ENCODE peak calls at places on chromosomes 6 and 20, in seven cellular contexts. V, Z, M, D, H, T and S are unnamed samples.
A peak's percentile ranks its signal among the peaks of the same experiment; 100 is the strongest.

GRCh38 chr6:137890983-137891537 is 24.0 kb downstream of the TNFAIP3 start:
- DNase-seq in V (no peak), Z (no peak), M (no peak), D (no peak), H (no peak), T (no peak), S (no peak)

GRCh38 chr6:42627674-42628073 is 63.8 kb downstream of the UBR2 start:
- DNase-seq in V (no peak), Z (no peak), M (no peak), D (no peak), H (no peak), T (no peak), S (no peak)

GRCh38 chr6:90110971-90111370 is 185.7 kb downstream of the BACH2 start:
- DNase-seq in V (no peak), Z (no peak), M (no peak), D (no peak), H (no peak), T (peak; percentile 62), S (no peak)

GRCh38 chr20:49699200-49699992 is 14.3 kb downstream of the B4GALT5 start:
- DNase-seq in V (no peak), Z (peak; percentile 93), M (peak; percentile 67), D (no peak), H (no peak), T (no peak), S (no peak)

GRCh38 chr6:137913996-137914529 is 47.0 kb downstream of the TNFAIP3 start:
- DNase-seq in V (no peak), Z (no peak), M (no peak), D (no peak), H (no peak), T (no peak), S (no peak)

GRCh38 chr6:37897321-37897720 is 77.8 kb downstream of the ZFAND3 start:
- DNase-seq in V (no peak), Z (peak; percentile 58), M (peak; percentile 60), D (no peak), H (no peak), T (no peak), S (no peak)

GRCh38 chr20:32626859-32627636 is 41.9 kb upstream of the NOL4L start:
- DNase-seq in V (no peak), Z (no peak), M (no peak), D (no peak), H (no peak), T (no peak), S (no peak)

GRCh38 chr6:47133230-47134000 is 91.3 kb upstream of the ADGRF1 start:
- DNase-seq in V (no peak), Z (no peak), M (no peak), D (no peak), H (no peak), T (no peak), S (no peak)

GRCh38 chr20:57686931-57687652 is 22.7 kb downstream of the PMEPA1 start:
- DNase-seq in V (no peak), Z (peak; percentile 77), M (no peak), D (no peak), H (no peak), T (no peak), S (no peak)

GRCh38 chr20:46458891-46459750 is 52.7 kb upstream of the ELMO2 start:
- DNase-seq in V (peak; percentile 75), Z (peak; percentile 18), M (no peak), D (no peak), H (no peak), T (no peak), S (peak; percentile 83)

GRCh38 chr6:130376921-130377320 is 11.1 kb downstream of the TMEM200A start:
- DNase-seq in V (no peak), Z (no peak), M (no peak), D (no peak), H (no peak), T (no peak), S (no peak)

GRCh38 chr20:46894971-46895905 is 595 bp downstream of the EYA2 start:
- DNase-seq in V (no peak), Z (peak; percentile 25), M (peak; percentile 68), D (no peak), H (no peak), T (no peak), S (peak; percentile 71)

GRCh38 chr6:40585661-40586269 is 1.4 kb downstream of the LRFN2 start:
- DNase-seq in V (no peak), Z (no peak), M (no peak), D (no peak), H (no peak), T (no peak), S (no peak)

GRCh38 chr6:84220809-84221409 is 6.5 kb downstream of the CEP162 start:
- DNase-seq in V (no peak), Z (peak; percentile 11), M (peak; percentile 36), D (no peak), H (no peak), T (no peak), S (no peak)

GRCh38 chr6:11509471-11509870 is 28.1 kb upstream of the TMEM170B start:
- DNase-seq in V (no peak), Z (no peak), M (no peak), D (no peak), H (no peak), T (no peak), S (no peak)

GRCh38 chr6:11515773-11516172 is 21.8 kb upstream of the TMEM170B start:
- DNase-seq in V (no peak), Z (no peak), M (no peak), D (no peak), H (no peak), T (no peak), S (no peak)

GRCh38 chr6:11514672-11515071 is 22.9 kb upstream of the TMEM170B start:
- DNase-seq in V (no peak), Z (no peak), M (no peak), D (no peak), H (peak; percentile 9), T (no peak), S (no peak)
- H3K27ac ChIP-seq in V (no peak overlapping the region), Z (no peak overlapping the region), M (no peak overlapping the region), D (no peak overlapping the region), H (no peak overlapping the region), T (no peak overlapping the region), S (no peak overlapping the region)

DNA sequence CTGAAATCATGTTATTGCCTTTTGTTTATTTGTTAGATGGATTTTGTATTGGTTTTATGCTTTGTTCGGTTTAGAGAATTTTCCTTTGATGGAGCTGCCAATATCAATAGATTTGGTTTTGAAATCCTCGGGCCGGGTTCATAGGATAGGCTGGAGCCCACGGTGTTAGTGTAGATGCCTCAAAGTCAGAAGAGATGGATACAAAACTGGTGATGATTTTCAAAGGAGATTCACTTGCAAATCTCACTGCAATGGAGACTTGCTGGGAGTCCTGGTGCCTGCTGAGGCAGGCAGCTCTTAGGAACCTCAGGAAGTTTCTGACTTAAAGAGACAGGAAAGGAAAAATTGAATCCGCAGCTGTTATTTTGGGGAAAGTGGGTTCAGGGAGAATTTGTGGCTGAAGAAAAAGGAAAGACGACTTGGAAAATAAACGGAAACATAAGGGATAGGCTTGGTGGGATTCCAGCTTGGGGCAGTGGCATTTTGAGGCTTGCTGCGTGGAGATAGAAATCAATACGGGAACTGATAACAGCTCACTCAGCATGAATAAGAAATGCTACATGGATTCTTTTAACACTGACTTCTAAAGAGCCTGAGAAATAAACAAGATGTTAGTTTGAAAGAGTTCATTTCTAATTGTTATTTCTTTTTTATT is 241.6 kb downstream of the PHACTR1 start:
- DNase-seq in V (no peak), Z (no peak), M (no peak), D (no peak), H (no peak), T (no peak), S (no peak)
- H3K27ac ChIP-seq in V (peak overlapping the region; percentile 70), Z (no peak overlapping the region), M (no peak overlapping the region), D (no peak overlapping the region), H (no peak overlapping the region), T (no peak overlapping the region), S (peak overlapping the region; percentile 74)

GRCh38 chr6:83069633-83070032 is 2.2 kb downstream of the DOP1A start:
- DNase-seq in V (no peak), Z (no peak), M (no peak), D (no peak), H (no peak), T (no peak), S (no peak)
- H3K27ac ChIP-seq in V (no peak overlapping the region), Z (peak overlapping the region; percentile 65), M (no peak overlapping the region), D (no peak overlapping the region), H (no peak overlapping the region), T (no peak overlapping the region), S (no peak overlapping the region)

GRCh38 chr6:155782739-155783459 is 327.3 kb upstream of the NOX3 start:
- DNase-seq in V (no peak), Z (no peak), M (peak; percentile 94), D (peak; percentile 65), H (no peak), T (no peak), S (no peak)

GRCh38 chr6:155778336-155778735 is 322.7 kb upstream of the NOX3 start:
- DNase-seq in V (no peak), Z (no peak), M (no peak), D (no peak), H (no peak), T (no peak), S (no peak)

GRCh38 chr6:155786528-155786927 is 330.9 kb upstream of the NOX3 start:
- DNase-seq in V (no peak), Z (no peak), M (no peak), D (no peak), H (no peak), T (no peak), S (no peak)

GRCh38 chr6:155779421-155779820 is 323.8 kb upstream of the NOX3 start:
- DNase-seq in V (no peak), Z (no peak), M (no peak), D (no peak), H (no peak), T (no peak), S (no peak)

GRCh38 chr6:155782320-155782730 is 326.7 kb upstream of the NOX3 start:
- DNase-seq in V (no peak), Z (peak; percentile 97), M (peak; percentile 99), D (peak; percentile 87), H (no peak), T (no peak), S (no peak)
- H3K27ac ChIP-seq in V (no peak overlapping the region), Z (peak overlapping the region; percentile 89), M (peak overlapping the region; percentile 88), D (peak overlapping the region; percentile 94), H (no peak overlapping the region), T (no peak overlapping the region), S (peak overlapping the region; percentile 18)

DNA sequence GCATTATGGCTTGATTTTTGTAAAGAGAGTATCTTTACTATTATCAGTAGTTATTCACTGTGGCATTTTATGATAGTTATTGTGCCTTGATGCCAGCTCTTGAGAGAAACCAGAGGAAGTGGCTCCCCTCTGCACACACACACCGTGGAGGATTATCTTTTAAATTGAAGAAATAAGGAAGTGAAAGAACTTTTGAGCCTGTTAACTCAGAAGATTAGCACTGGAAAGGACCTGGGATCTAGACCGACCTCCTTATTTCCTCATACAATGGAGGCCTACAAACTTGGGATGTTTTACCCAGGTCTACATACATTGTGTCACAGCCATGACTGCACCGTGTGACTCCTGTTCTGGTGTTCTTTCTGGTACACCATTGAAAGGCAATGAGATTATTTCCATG is 40.5 kb downstream of the HECA start:
- DNase-seq in V (no peak), Z (no peak), M (no peak), D (no peak), H (peak; percentile 15), T (no peak), S (no peak)
- H3K27ac ChIP-seq in V (no peak overlapping the region), Z (no peak overlapping the region), M (no peak overlapping the region), D (no peak overlapping the region), H (peak overlapping the region; percentile 8), T (no peak overlapping the region), S (no peak overlapping the region)